ENCODE peak calls at places on chromosomes 4 and X, in nine cellular contexts. S, M, E, L, N, T, D, X and F are unnamed samples.

GRCh38 chr4:80631861-80632260 is 296.3 kb downstream of the CFAP299 start:
- DNase-seq in S (no peak), M (no peak), E (no peak), L (no peak), N (no peak), T (no peak), D (no peak), X (no peak), F (no peak)

GRCh38 chr4:111960241-111960667 is 185.0 kb upstream of the FAM241A start:
- DNase-seq in S (no peak), M (no peak), E (no peak), L (peak), N (no peak), T (peak), D (peak), X (no peak), F (no peak)

GRCh38 chr4:125837493-125838238 is 522.9 kb downstream of the FAT4 start:
- DNase-seq in S (no peak), M (peak), E (no peak), L (no peak), N (no peak), T (no peak), D (no peak), X (no peak), F (no peak)

GRCh38 chrX:54012830-54013500 is 31.3 kb downstream of the PHF8 start:
- DNase-seq in S (no peak), M (no peak), E (no peak), L (no peak), N (no peak), T (no peak), D (no peak), X (no peak), F (no peak)

GRCh38 chrX:150607200-150607599 is 38.8 kb downstream of the MTM1 start:
- DNase-seq in S (no peak), M (no peak), E (no peak), L (no peak), N (no peak), T (no peak), D (no peak), X (no peak), F (peak)

GRCh38 chr4:338759-339097 is 1.1 kb downstream of the ZNF141 start:
- DNase-seq in S (no peak), M (no peak), E (no peak), L (no peak), N (no peak), T (peak), D (no peak), X (peak), F (peak)

GRCh38 chr4:174564529-174564928 is 42.2 kb upstream of the HPGD start:
- DNase-seq in S (no peak), M (no peak), E (no peak), L (no peak), N (no peak), T (no peak), D (no peak), X (no peak), F (no peak)

GRCh38 chrX:35858916-35859315 is 60.6 kb upstream of the CFAP47 start:
- DNase-seq in S (no peak), M (no peak), E (no peak), L (no peak), N (no peak), T (no peak), D (no peak), X (no peak), F (no peak)

GRCh38 chr4:21307709-21308108 is 607.5 kb downstream of the PACRGL start:
- DNase-seq in S (no peak), M (no peak), E (no peak), L (no peak), N (no peak), T (no peak), D (no peak), X (no peak), F (no peak)

GRCh38 chrX:39903937-39904336 is 193.8 kb downstream of the BCOR start:
- DNase-seq in S (no peak), M (peak), E (no peak), L (no peak), N (no peak), T (peak), D (peak), X (no peak), F (no peak)

GRCh38 chr4:104896623-104897296 is 249.9 kb upstream of the TET2 start:
- DNase-seq in S (no peak), M (peak), E (no peak), L (no peak), N (no peak), T (no peak), D (no peak), X (no peak), F (no peak)

GRCh38 chr4:38583102-38583501 is 80.9 kb upstream of the KLF3 start:
- DNase-seq in S (no peak), M (no peak), E (no peak), L (no peak), N (no peak), T (no peak), D (no peak), X (no peak), F (no peak)

GRCh38 chrX:111376897-111377601 is 34.9 kb downstream of the DCX start:
- DNase-seq in S (no peak), M (no peak), E (no peak), L (no peak), N (no peak), T (no peak), D (no peak), X (no peak), F (no peak)
- H3K4me3 ChIP-seq in S (no peak), M (no peak), E (no peak), L (no peak), N (no peak), T (no peak), D (no peak), X (no peak), F (no peak)

DNA sequence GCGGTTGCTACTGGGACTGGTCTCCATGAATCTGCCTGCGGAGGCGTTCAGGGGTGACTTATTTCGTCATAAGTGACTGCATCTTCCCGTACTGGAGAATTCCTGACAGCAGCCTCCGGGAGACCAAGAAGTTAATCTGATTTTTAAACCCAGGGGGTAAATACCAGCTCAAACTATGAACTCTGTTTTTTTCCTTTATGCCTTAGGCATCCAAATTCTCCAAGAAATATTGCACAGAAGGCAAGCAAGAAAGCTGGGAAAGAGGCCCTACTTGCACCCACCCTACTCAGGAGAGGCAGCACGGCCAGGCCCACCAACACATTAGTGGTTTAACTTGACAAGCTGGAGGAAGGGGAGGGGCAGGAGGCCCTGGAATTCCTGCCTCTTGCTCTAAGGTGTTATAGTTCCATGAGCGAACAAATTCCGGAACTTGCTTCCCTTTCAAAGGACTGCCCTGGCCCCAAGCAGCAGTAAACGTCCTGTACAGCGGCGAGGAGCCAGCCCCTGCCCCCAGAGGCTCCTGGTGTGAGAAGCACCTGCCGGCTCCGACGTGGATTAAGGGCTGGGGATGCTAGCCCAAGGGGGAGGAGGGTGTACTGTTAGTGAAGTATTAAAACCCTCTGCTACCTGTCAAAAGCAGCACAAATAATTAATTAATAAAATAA is 177.2 kb downstream of the AFAP1 start:
- DNase-seq in S (no peak), M (no peak), E (no peak), L (no peak), N (no peak), T (no peak), D (no peak), X (peak), F (no peak)
- H3K4me3 ChIP-seq in S (no peak), M (no peak), E (no peak), L (no peak), N (no peak), T (no peak), D (no peak), X (no peak), F (no peak)

DNA sequence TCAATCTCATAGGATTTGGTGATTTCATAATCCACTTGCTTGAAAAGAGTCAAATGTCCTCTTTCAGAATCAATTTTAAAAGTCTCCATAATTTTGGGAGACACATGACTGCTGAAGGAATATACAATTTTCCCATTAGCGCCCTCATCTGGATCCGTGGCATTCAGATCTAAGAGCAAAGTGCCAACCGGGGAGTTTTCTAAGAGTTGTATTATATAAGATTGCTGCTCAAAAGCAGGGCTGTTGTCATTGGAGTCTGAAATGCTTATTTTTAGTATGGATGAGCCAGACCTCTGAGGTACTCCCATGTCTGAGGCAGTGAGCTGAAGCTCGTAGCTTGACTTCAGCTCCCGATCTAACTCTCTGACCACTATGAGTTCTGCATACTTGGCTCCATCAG is 1.2 kb downstream of the PCDH18 start:
- DNase-seq in S (no peak), M (no peak), E (no peak), L (no peak), N (no peak), T (peak), D (peak), X (no peak), F (no peak)
- H3K4me3 ChIP-seq in S (peak), M (peak), E (peak), L (peak), N (peak), T (peak), D (peak), X (peak), F (no peak)

GRCh38 chr4:42281324-42282020 is 115.8 kb upstream of the SHISA3 start:
- DNase-seq in S (no peak), M (no peak), E (no peak), L (no peak), N (no peak), T (peak), D (no peak), X (no peak), F (no peak)
- H3K4me3 ChIP-seq in S (no peak), M (no peak), E (no peak), L (no peak), N (no peak), T (no peak), D (no peak), X (no peak), F (no peak)